ENCODE peak calls at places on chromosomes 16 and 17, in six cellular contexts. Q is erythroblast, E is spleen, X is lower leg skin, W is ovary, L is right lobe of liver. V is an unnamed sample.
A peak's percentile ranks its signal among the peaks of the same experiment; 100 is the strongest.

GRCh38 chr17:7586673-7587419 is 3.0 kb downstream of the SOX15 start:
- DNase-seq in Q (peak; percentile 48), E (no peak), X (no peak), W (no peak), L (no peak), V (no peak)

GRCh38 chr17:80779961-80780380 is 211.7 kb upstream of the CHMP6 start:
- DNase-seq in Q (no peak), E (no peak), X (peak; percentile 59), W (no peak), L (no peak), V (peak; percentile 46)

GRCh38 chr17:4850236-4850635 is 17.1 kb downstream of the MINK1 start:
- DNase-seq in Q (no peak), E (no peak), X (no peak), W (no peak), L (no peak), V (no peak)

GRCh38 chr16:15041260-15042011 is 14.4 kb downstream of the NTAN1 start:
- DNase-seq in Q (peak; percentile 85), E (peak; percentile 85), X (peak; percentile 82), W (peak; percentile 77), L (peak; percentile 89), V (peak; percentile 81)

GRCh38 chr16:11757671-11758545 is 15.3 kb upstream of the TXNDC11 start:
- DNase-seq in Q (no peak), E (no peak), X (no peak), W (no peak), L (no peak), V (no peak)

GRCh38 chr17:77329741-77330531 is 189.2 kb downstream of the SEC14L1 start:
- DNase-seq in Q (no peak), E (peak; percentile 77), X (no peak), W (peak; percentile 15), L (peak; percentile 47), V (peak; percentile 20)

GRCh38 chr17:78142113-78142861 is 3.9 kb upstream of the C17orf99 start:
- DNase-seq in Q (no peak), E (no peak), X (peak; percentile 67), W (no peak), L (peak; percentile 43), V (peak; percentile 79)

GRCh38 chr17:4951486-4951885 is 567 bp downstream of the ENO3 start:
- DNase-seq in Q (no peak), E (no peak), X (no peak), W (no peak), L (no peak), V (no peak)

GRCh38 chr17:70871180-70871818 is 702.0 kb downstream of the KCNJ2 start:
- DNase-seq in Q (no peak), E (no peak), X (no peak), W (no peak), L (peak; percentile 60), V (no peak)

GRCh38 chr17:781920-782731 is at the start of the genes GLOD4 and MRM3:
- DNase-seq in Q (peak; percentile 92), E (peak; percentile 98), X (peak; percentile 93), W (peak; percentile 88), L (peak; percentile 94), V (peak; percentile 96)

GRCh38 chr16:66427036-66427446 is at the start of gene BEAN1:
- DNase-seq in Q (no peak), E (no peak), X (no peak), W (peak; percentile 16), L (no peak), V (no peak)

DNA sequence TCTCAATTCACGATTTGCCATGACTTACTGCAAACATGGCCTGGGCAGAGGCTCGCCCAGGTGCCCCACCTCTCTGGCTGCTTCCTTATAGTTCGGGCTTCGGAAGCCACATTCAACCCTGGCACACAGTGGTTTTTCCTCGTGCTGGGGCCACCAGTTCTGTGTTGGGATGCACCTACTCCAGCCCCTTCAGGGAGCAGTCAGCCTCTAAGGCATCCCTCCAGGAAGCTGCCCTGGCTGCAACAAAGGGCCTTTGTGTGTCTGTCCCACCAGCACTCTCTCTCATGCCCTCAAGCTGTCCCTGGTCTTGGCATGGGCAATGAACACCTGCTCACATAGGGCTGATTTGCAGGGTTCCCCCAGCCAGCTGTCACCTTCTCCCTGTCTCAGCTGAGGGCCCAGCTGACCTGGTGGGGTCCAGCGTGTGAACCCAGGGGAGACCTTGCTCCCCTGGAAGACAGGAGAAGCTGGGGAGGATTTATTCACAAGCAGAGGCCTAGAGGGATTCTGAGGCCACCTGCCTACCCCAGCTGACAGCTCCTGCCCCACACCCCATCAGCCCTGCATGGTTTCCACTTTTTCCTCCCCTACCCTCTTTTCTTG is 804 bp upstream of the NOXO1 start:
- DNase-seq in Q (no peak), E (no peak), X (no peak), W (no peak), L (no peak), V (no peak)
- TF ChIP-seq POLR2A in Q (no peak), E (no peak), X (no peak), W (no peak), L (no peak), V (no peak)

DNA sequence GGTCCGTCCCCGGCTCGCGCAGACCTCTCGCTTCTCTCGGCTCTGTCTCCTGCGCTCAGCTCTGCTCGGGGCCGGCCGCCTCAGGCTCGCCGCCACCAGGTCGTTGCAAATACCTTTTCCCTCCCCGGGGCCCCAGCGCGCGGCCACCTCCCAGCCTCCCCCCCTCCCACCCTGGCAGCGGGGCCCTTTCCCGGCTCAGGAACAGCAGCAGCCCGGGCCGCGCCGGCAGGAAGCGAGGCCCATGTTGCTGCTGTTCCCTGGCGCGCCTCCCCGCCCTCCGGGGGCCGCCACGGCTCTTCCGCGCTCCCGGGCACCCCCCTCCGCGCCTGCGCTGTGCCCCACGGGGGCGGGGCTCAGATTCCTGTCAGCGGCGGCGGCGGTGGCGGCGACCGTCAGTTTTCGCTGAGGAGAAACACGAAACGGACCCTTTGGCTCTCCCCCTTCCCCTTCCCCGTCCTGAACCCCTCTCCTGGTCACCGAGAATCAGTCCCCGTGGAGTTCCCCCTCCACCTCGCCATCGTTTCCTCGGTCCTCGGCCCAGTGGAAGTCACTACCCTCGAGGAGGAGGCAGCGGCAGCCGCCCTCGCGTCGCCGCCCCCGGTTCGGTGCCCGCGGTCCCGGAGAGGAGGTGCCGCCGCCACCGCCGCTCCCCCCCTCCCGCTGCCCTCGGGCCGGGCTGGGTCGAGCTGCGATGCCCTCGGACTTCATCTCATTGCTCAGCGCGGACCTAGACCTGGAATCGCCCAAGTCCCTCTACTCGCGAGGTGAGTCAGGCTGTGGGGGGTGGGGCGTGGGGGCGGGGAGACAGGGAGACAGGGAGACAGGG is at the start of gene NFAT5:
- DNase-seq in Q (peak; percentile 90), E (peak; percentile 97), X (peak; percentile 80), W (peak; percentile 87), L (peak; percentile 93), V (peak; percentile 91)
- TF ChIP-seq POLR2A in Q (peak; percentile 77), E (peak; percentile 99), X (no peak), W (peak; percentile 94), L (peak; percentile 85), V (peak; percentile 65)

GRCh38 chr17:21291862-21292261 is 7.4 kb downstream of the MAP2K3 start:
- DNase-seq in Q (no peak), E (no peak), X (no peak), W (no peak), L (no peak), V (no peak)

GRCh38 chr17:21288581-21289017 is 4.1 kb downstream of the MAP2K3 start:
- DNase-seq in Q (no peak), E (no peak), X (no peak), W (no peak), L (no peak), V (no peak)

GRCh38 chr17:21291357-21291756 is 6.8 kb downstream of the MAP2K3 start:
- DNase-seq in Q (no peak), E (peak; percentile 76), X (no peak), W (no peak), L (no peak), V (no peak)

GRCh38 chr17:21289175-21289901 is 4.8 kb downstream of the MAP2K3 start:
- DNase-seq in Q (no peak), E (no peak), X (no peak), W (no peak), L (no peak), V (no peak)

DNA sequence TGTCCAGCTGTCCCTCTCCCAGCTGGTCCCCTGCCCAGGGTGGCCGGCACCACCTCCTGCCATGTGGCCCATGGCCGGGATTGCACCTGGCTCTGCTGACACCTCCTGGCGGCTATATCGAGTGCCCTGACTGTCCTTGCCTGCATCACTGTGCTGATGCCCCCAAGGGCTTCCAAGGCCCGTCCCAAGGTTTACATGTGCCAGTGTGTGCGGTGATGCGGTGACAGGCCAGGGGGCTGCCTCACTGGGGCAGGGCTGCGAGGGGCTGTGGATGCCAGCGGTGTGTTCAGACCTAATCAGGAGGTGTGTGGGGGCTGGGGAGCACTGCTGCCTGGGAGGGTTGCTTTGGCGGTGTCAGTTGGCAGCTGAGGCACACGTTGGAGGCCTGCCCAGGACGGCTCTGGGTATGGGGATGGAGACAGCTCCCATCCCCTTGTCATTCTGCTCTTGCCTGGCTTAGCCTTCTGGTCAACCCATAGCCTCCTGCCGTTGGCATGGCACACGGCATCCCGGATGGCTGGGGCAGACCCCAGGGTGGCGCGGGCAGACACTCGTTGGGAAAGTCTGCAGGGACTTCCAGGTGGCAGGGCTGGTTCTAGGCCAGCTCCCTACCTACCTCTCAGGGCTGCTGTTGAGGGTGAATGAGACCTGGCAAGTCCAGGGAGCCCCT is 5.5 kb downstream of the MAP2K3 start:
- DNase-seq in Q (no peak), E (no peak), X (no peak), W (no peak), L (peak; percentile 87), V (no peak)
- TF ChIP-seq POLR2A in Q (no peak), E (no peak), X (no peak), W (no peak), L (no peak), V (no peak)

GRCh38 chr17:38705803-38706624 is 941 bp downstream of the MLLT6 start:
- DNase-seq in Q (no peak), E (peak; percentile 87), X (no peak), W (peak; percentile 69), L (peak; percentile 54), V (peak; percentile 70)

GRCh38 chr17:38705523-38705802 is 390 bp downstream of the MLLT6 start:
- DNase-seq in Q (peak; percentile 50), E (no peak), X (no peak), W (peak; percentile 55), L (peak; percentile 50), V (no peak)

GRCh38 chr17:38703742-38704644 is 1.1 kb upstream of the MLLT6 start:
- DNase-seq in Q (peak; percentile 72), E (peak; percentile 95), X (peak; percentile 71), W (peak; percentile 94), L (peak; percentile 92), V (peak; percentile 91)

GRCh38 chr17:38702900-38703741 is 2.0 kb upstream of the MLLT6 start:
- DNase-seq in Q (peak; percentile 70), E (peak; percentile 91), X (peak; percentile 31), W (no peak), L (peak; percentile 58), V (peak; percentile 56)

DNA sequence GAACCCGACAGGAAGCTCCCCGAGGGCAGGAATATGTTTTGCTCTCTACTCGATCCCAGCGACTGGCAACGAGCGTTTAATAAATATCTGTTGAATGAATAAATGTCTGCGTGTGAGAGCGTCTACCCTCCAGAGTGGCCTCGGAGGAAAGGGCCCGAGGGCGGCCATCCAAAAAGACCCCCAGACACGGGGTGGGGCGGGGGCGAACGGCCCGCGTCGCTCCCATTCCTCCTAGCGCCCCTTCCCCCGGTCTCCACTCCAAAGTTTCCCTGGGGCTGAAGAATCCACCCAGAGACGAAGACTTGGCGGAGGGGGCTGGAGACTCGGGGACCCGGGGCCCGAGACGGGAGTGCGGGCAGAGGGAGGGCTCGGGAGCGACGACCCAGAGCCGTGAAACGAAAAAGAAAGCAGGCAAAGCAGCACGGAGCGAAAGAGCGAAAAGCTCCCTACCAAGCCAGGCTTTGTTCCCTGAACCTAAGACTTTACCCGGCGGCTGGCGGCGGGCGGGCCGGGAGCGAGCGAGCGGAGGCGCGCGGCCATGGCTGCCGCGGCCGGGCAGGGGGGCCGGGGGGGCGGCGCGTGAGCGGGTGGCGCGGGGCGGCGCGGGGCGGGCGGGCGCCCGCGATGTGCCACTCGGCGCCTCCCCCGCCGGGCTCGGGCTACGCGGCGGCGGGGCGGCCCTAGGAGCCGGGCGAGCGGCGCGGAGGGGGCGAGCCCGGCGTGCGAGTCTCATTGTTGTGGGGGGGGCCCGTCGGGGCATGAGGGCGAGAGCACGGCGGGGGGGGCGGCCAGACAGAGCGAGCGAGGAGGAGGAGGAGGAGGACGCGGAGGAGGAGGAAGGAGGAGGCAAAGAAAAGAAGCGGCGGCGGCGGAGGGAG is at the start of gene MLLT6:
- DNase-seq in Q (peak; percentile 83), E (peak; percentile 95), X (peak; percentile 68), W (peak; percentile 80), L (peak; percentile 79), V (peak; percentile 77)
- TF ChIP-seq POLR2A in Q (peak; percentile 42), E (no peak), X (no peak), W (peak; percentile 19), L (peak; percentile 25), V (peak; percentile 79)

V was measured in adrenal gland.